ENCODE peak calls at places on chromosomes 3 and 15, in four cellular contexts. G is H9, J is IMR-90, Q is H1. S is an unnamed sample.

GRCh38 chr3:111739241-111739952 is 119.7 kb upstream of the PHLDB2 start:
- DNase-seq in G (no peak), J (peak; percentile 88), Q (no peak), S (no peak)

GRCh38 chr3:106247902-106248684 is 379.3 kb upstream of the CBLB start:
- DNase-seq in G (no peak), J (peak; percentile 17), Q (no peak), S (no peak)

GRCh38 chr3:129313415-129313982 is 34.8 kb downstream of the HMCES start:
- DNase-seq in G (no peak), J (peak; percentile 9), Q (no peak), S (peak; percentile 34)

GRCh38 chr15:44593042-44593736 is 56.2 kb downstream of the EIF3J start:
- DNase-seq in G (no peak), J (no peak), Q (no peak), S (no peak)

GRCh38 chr3:157471051-157471450 is 32.2 kb downstream of the VEPH1 start:
- DNase-seq in G (no peak), J (peak; percentile 33), Q (no peak), S (no peak)

GRCh38 chr3:142394921-142395622 is 52.8 kb downstream of the XRN1 start:
- DNase-seq in G (no peak), J (peak; percentile 30), Q (no peak), S (peak; percentile 1)

GRCh38 chr3:15102256-15102655 is 3.3 kb upstream of the RBSN start:
- DNase-seq in G (no peak), J (no peak), Q (no peak), S (no peak)

GRCh38 chr3:119279101-119279554 is 15.1 kb upstream of the ARHGAP31 start:
- DNase-seq in G (no peak), J (no peak), Q (no peak), S (no peak)

GRCh38 chr3:178634975-178635374 is 98.7 kb downstream of the KCNMB2 start:
- DNase-seq in G (no peak), J (no peak), Q (no peak), S (no peak)

GRCh38 chr3:8301977-8302589 is 199.5 kb upstream of the LMCD1 start:
- DNase-seq in G (no peak), J (peak; percentile 59), Q (no peak), S (peak; percentile 75)

GRCh38 chr3:11592460-11593298 is 51.0 kb downstream of the VGLL4 start:
- DNase-seq in G (no peak), J (peak; percentile 68), Q (no peak), S (no peak)

GRCh38 chr3:120858501-120858900 is 49.5 kb upstream of the STXBP5L start:
- DNase-seq in G (no peak), J (no peak), Q (no peak), S (no peak)

GRCh38 chr15:51621917-51622268 is 678 bp downstream of the DMXL2 start:
- DNase-seq in G (peak; percentile 45), J (peak; percentile 57), Q (peak; percentile 72), S (peak; percentile 71)

GRCh38 chr3:23873941-23874340 is 42.8 kb downstream of the NKIRAS1 start:
- DNase-seq in G (no peak), J (peak; percentile 50), Q (no peak), S (no peak)

GRCh38 chr3:108036984-108037741 is 53.7 kb downstream of the CD47 start:
- DNase-seq in G (no peak), J (peak; percentile 71), Q (no peak), S (no peak)

GRCh38 chr15:96273317-96274086 is 57.0 kb upstream of the NR2F2 start:
- DNase-seq in G (no peak), J (peak; percentile 100), Q (no peak), S (peak; percentile 27)

GRCh38 chr3:94336076-94336741 is 273.3 kb downstream of the NSUN3 start:
- DNase-seq in G (peak; percentile 31), J (peak; percentile 70), Q (no peak), S (peak; percentile 92)

GRCh38 chr3:20062996-20063395 is 22.8 kb downstream of the KAT2B start:
- DNase-seq in G (no peak), J (no peak), Q (no peak), S (no peak)
- H3K23ac ChIP-seq in G (no peak overlapping the region), J (no peak overlapping the region), Q (no peak overlapping the region), S (no peak overlapping the region)

DNA sequence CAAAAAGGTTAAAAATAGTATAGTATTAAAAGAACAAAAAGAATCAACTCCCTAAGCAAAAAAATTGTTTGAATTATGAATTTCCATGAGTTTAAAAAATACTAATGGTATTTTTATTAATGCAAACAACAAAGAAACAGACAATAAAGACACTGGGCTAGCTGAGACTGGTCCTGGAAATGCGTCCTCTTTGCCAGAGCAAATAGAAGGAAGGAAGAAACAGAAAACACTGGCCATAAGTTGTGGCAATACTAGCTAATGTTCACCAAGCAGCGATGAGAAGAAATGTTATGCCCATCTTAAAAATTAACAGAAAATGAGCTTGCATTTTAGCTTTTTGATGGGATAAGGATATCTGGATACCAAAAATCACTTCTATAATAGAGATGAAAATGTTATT is 88.6 kb downstream of the TBL1XR1 start:
- DNase-seq in G (no peak), J (no peak), Q (no peak), S (no peak)
- H3K56ac ChIP-seq in G (no peak overlapping the region), J (no peak overlapping the region), Q (no peak overlapping the region), S (no peak overlapping the region)

DNA sequence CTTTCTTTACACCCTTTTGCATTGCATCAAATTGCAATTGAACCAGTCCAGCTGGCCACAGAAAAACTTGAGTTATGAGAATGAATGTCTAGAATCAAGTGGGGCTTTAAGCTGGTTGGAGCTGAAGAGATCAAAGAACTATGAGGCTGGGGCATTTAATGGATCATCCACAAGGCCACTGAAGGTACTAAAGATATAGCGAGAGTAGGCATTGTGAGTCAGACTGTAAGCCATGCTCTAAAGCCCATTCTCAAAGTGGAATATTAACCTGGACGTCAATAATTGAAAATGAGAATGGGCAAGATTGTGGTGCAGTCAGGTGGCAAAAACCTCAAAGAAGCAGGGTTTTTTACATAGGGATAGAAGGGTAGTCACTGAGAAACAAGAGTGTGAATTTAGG is 12.4 kb upstream of the PLD1 start:
- DNase-seq in G (no peak), J (no peak), Q (no peak), S (no peak)
- H2AK5ac ChIP-seq in G (no peak overlapping the region), J (no peak overlapping the region), Q (no peak overlapping the region), S (no peak overlapping the region)

GRCh38 chr3:48634661-48635221 is 520 bp downstream of the SLC26A6 start:
- DNase-seq in G (peak; percentile 74), J (peak; percentile 51), Q (peak; percentile 79), S (peak; percentile 83)

GRCh38 chr3:48636149-48636548 is 888 bp upstream of the SLC26A6 start:
- DNase-seq in G (no peak), J (no peak), Q (no peak), S (peak; percentile 24)

GRCh38 chr3:48633743-48634142 is 1.5 kb downstream of the SLC26A6 start:
- DNase-seq in G (no peak), J (no peak), Q (no peak), S (no peak)

GRCh38 chr3:48637305-48637704 is 2.0 kb upstream of the SLC26A6 start:
- DNase-seq in G (no peak), J (no peak), Q (no peak), S (peak; percentile 27)

GRCh38 chr3:48635222-48636021 is at the start of gene SLC26A6:
- DNase-seq in G (peak; percentile 98), J (peak; percentile 93), Q (peak; percentile 98), S (peak; percentile 99)
- H3K23ac ChIP-seq in G (no peak within 1 kb of the TSS), J (peak within 1 kb of the TSS; percentile 95), Q (no peak within 1 kb of the TSS), S (peak within 1 kb of the TSS; percentile 85)

DNA sequence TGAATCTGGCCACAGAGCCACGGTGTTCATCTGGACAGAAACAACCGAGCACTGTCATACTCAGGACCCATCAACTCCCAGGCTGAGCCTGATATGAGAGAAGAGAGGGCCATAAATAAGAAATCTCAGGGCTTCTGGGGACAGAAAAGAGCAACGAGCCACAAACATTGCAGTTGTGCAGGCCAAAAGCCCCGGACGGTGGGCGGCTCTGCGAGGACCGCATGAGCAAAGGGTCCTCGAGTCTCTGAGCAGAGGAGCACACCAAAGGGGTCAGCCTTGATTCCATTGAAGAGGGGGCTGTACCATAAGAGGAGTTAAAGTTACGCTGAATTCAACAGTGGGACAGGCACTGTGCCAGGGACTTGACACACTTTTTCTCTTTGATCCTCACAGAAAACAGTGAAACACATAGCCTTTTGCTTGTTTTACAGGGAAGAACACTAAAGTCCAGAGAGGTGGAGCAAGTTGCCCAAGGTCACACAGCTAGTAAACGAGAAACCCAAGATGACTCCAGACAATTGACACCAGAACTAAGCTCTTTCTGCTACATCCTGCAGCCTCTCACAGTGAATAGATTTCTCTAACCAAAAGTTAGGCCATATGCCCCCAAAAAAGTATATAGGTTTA is 97.1 kb downstream of the SEMA5B start:
- DNase-seq in G (no peak), J (no peak), Q (no peak), S (no peak)
- H3K56ac ChIP-seq in G (no peak overlapping the region), J (no peak overlapping the region), Q (no peak overlapping the region), S (no peak overlapping the region)

GRCh38 chr3:196340466-196340865 is 2.3 kb upstream of the TM4SF19 start:
- DNase-seq in G (no peak), J (no peak), Q (no peak), S (no peak)

GRCh38 chr3:196341142-196341541 is 3.0 kb upstream of the TM4SF19 start:
- DNase-seq in G (no peak), J (peak; percentile 72), Q (no peak), S (no peak)

GRCh38 chr3:196336319-196337145 is 1.7 kb downstream of the TM4SF19 start:
- DNase-seq in G (no peak), J (no peak), Q (no peak), S (no peak)

GRCh38 chr3:196339493-196340254 is 1.5 kb upstream of the TM4SF19 start:
- DNase-seq in G (no peak), J (peak; percentile 62), Q (no peak), S (peak; percentile 53)

GRCh38 chr3:196339044-196339443 is 856 bp upstream of the TM4SF19 start:
- DNase-seq in G (no peak), J (no peak), Q (no peak), S (no peak)
- H2AK5ac ChIP-seq in G (no peak overlapping the region), J (peak overlapping the region; percentile 1), Q (no peak overlapping the region), S (no peak overlapping the region)

GRCh38 chr15:76994971-76995945 is at the start of gene PSTPIP1:
- DNase-seq in G (no peak), J (no peak), Q (no peak), S (no peak)
- H3K23ac ChIP-seq in G (no peak within 1 kb of the TSS), J (no peak within 1 kb of the TSS), Q (no peak within 1 kb of the TSS), S (no peak within 1 kb of the TSS)

GRCh38 chr3:126765187-126766069 is 61.4 kb downstream of the CHCHD6 start:
- DNase-seq in G (no peak), J (no peak), Q (peak; percentile 39), S (no peak)
- H3K56ac ChIP-seq in G (no peak overlapping the region), J (no peak overlapping the region), Q (no peak overlapping the region), S (no peak overlapping the region)

GRCh38 chr3:177523072-177523675 is 325.9 kb upstream of the TBL1XR1 start:
- DNase-seq in G (no peak), J (no peak), Q (no peak), S (no peak)
- H2AK5ac ChIP-seq in G (no peak overlapping the region), J (no peak overlapping the region), Q (no peak overlapping the region), S (no peak overlapping the region)

GRCh38 chr3:47227678-47228077 is 54.9 kb downstream of the KIF9 start:
- DNase-seq in G (no peak), J (no peak), Q (no peak), S (no peak)
- H3K23ac ChIP-seq in G (no peak overlapping the region), J (no peak overlapping the region), Q (no peak overlapping the region), S (no peak overlapping the region)